ENCODE peak calls at places on chromosomes 4 and X, in five cellular contexts. M, Z, K, P and H are unnamed samples.

GRCh38 chr4:16818005-16818404 is 80.4 kb downstream of the LDB2 start:
- DNase-seq in P (no peak), Z (no peak), K (no peak), M (no peak), H (no peak)

GRCh38 chr4:98430708-98431403 is 169.7 kb downstream of the RAP1GDS1 start:
- DNase-seq in Z (no peak), P (no peak), K (no peak), M (no peak), H (no peak)

GRCh38 chrX:38654302-38654701 is 93.0 kb downstream of the TSPAN7 start:
- DNase-seq in Z (peak), P (peak), K (no peak), M (peak), H (peak)

GRCh38 chrX:46686003-46686645 is 72.8 kb downstream of the SLC9A7 start:
- DNase-seq in Z (peak), M (peak), K (no peak), P (peak), H (peak)

GRCh38 chrX:151697537-151697936 is 2.3 kb downstream of the PRRG3 start:
- DNase-seq in M (no peak), P (no peak), Z (no peak), K (no peak), H (no peak)

GRCh38 chrX:135596495-135596894 is 76.0 kb downstream of the INTS6L start:
- DNase-seq in Z (peak), P (peak), M (peak), K (no peak), H (peak)

GRCh38 chr4:8534129-8534528 is 46.1 kb upstream of the GPR78 start:
- DNase-seq in M (no peak), K (peak), P (no peak), Z (no peak), H (no peak)

GRCh38 chr4:142021761-142022160 is 385.4 kb downstream of the IL15 start:
- DNase-seq in K (no peak), Z (no peak), P (no peak), M (no peak), H (no peak)

GRCh38 chrX:133375558-133376340 is 39.5 kb downstream of the GPC4 start:
- DNase-seq in K (no peak), P (no peak), Z (no peak), M (peak), H (peak)

GRCh38 chr4:32318926-32319325 is 1598.8 kb downstream of the PCDH7 start:
- DNase-seq in K (no peak), M (no peak), Z (no peak), P (no peak), H (no peak)

GRCh38 chrX:149871940-149872339 is 9.0 kb upstream of the MAGEA8 start:
- DNase-seq in M (peak), K (peak), Z (peak), P (peak), H (peak)

GRCh38 chr4:153535735-153536494 is 69.8 kb downstream of the TMEM131L start:
- DNase-seq in P (no peak), K (no peak), M (no peak), Z (no peak), H (no peak)

GRCh38 chrX:124117325-124117724 is 155.8 kb downstream of the STAG2 start:
- DNase-seq in K (no peak), Z (no peak), M (no peak), P (no peak), H (no peak)

GRCh38 chr4:5888222-5888701 is 4.6 kb downstream of the CRMP1 start:
- DNase-seq in P (peak), M (peak), Z (no peak), K (no peak), H (peak)

GRCh38 chr4:58740897-58741296 is 1630.7 kb upstream of the IGFBP7 start:
- DNase-seq in Z (no peak), M (no peak), P (no peak), K (no peak), H (no peak)

GRCh38 chr4:1982124-1983052 is 26.4 kb downstream of the NELFA start:
- DNase-seq in K (no peak), Z (no peak), M (no peak), P (no peak), H (no peak)

GRCh38 chr4:71239365-71239764 is 99.5 kb upstream of the SLC4A4 start:
- DNase-seq in P (no peak), Z (no peak), M (no peak), K (no peak), H (no peak)

GRCh38 chrX:10052906-10053625 is 85.9 kb downstream of the CLDN34 start:
- DNase-seq in K (no peak), M (no peak), P (no peak), Z (no peak), H (no peak)

GRCh38 chr4:8871417-8872401 is at the start of gene HMX1:
- DNase-seq in Z (no peak), P (no peak), M (peak), K (no peak), H (peak)

GRCh38 chr4:8544282-8544681 is 35.9 kb upstream of the GPR78 start:
- DNase-seq in P (no peak), K (no peak), Z (no peak), M (no peak), H (no peak)

GRCh38 chr4:138113819-138114415 is 128.2 kb downstream of the SLC7A11 start:
- DNase-seq in Z (peak), K (no peak), P (no peak), M (no peak), H (no peak)

GRCh38 chr4:157358851-157359250 is 138.3 kb downstream of the GRIA2 start:
- DNase-seq in K (no peak), M (no peak), Z (no peak), P (no peak), H (no peak)

GRCh38 chr4:67087897-67088296 is 457.4 kb downstream of the CENPC start:
- DNase-seq in P (peak), Z (peak), K (no peak), M (peak), H (peak)

GRCh38 chr4:113212613-113213012 is 163.2 kb downstream of the ANK2 start:
- DNase-seq in M (no peak), K (no peak), Z (no peak), P (no peak), H (no peak)

GRCh38 chr4:14180983-14181601 is 553.6 kb upstream of the BOD1L1 start:
- DNase-seq in K (no peak), Z (no peak), M (no peak), P (no peak), H (no peak)

GRCh38 chr4:2048831-2049230 is 10.3 kb upstream of the NAT8L start:
- DNase-seq in K (no peak), P (no peak), Z (no peak), M (no peak), H (no peak)

GRCh38 chr4:38241541-38241940 is 281.3 kb downstream of the PTTG2 start:
- DNase-seq in P (no peak), K (no peak), Z (no peak), M (no peak), H (no peak)

GRCh38 chrX:48749182-48749581 is 12.4 kb upstream of the GLOD5 start:
- DNase-seq in M (no peak), P (no peak), K (no peak), Z (no peak), H (no peak)

GRCh38 chrX:49209434-49210251 is 9.7 kb upstream of the SYP start:
- DNase-seq in K (no peak), Z (no peak), P (peak), M (no peak), H (no peak)

GRCh38 chr4:42965326-42965725 is 72.8 kb downstream of the GRXCR1 start:
- DNase-seq in M (peak), Z (no peak), K (no peak), P (no peak), H (no peak)

GRCh38 chrX:145844886-145845285 is 27.3 kb downstream of the SLITRK2 start:
- DNase-seq in M (no peak), Z (no peak), P (no peak), K (no peak), H (no peak)

DNA sequence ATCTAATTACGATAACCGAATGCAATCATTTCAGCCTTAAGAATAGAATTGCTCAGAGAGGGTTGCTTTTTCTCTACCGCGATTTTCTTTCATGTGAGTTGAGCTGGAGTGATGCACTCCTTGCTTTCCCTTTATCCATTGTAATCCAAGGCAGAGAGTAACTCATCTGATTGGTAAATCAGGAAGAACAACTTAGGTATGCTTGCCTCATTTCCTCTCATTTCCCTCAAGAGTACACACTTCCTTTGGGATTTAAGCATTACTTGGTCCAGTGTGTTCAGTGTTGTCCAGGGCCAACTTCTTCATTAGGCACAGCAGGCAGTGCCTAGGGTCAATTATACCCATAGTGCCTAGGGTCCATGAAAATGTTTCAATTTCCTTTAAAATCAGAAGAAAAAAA is 15.7 kb upstream of the N4BP2 start:
- DNase-seq in P (no peak), K (no peak), Z (no peak), M (no peak), H (no peak)
- TF ChIP-seq FOXM1 in P (no peak), K (no peak), Z (no peak), M (no peak), H (no peak)

DNA sequence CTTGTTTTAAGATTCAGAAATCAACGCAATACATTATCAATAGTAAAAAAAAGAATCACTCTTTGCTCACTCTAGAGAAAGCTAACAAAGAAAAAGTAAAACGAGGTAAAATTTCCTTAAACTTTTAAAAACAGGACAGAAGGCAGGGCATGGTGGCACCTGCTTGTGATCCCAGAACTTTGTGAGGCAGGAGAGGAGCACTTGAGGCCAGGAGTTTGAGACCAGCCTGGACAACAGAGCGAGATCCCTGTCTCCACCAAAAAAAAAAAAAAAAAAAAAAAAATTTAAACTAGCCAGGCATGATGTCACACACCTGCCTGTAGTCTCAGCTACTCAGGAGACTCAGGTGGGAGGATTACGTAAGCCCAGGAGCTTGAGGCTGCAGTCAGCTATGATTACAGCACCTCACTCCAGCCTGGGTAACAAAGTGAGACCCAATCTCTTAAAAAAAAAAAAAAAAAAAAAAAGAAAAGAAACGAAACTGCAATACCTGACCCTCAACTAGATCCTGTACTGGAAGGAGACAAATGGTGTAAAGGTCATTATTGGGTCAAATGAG is 3.5 kb downstream of the CCNI start:
- DNase-seq in Z (peak), M (no peak), P (no peak), K (no peak), H (no peak)
- TF ChIP-seq FOXM1 in Z (no peak), M (no peak), P (no peak), K (no peak), H (no peak)

DNA sequence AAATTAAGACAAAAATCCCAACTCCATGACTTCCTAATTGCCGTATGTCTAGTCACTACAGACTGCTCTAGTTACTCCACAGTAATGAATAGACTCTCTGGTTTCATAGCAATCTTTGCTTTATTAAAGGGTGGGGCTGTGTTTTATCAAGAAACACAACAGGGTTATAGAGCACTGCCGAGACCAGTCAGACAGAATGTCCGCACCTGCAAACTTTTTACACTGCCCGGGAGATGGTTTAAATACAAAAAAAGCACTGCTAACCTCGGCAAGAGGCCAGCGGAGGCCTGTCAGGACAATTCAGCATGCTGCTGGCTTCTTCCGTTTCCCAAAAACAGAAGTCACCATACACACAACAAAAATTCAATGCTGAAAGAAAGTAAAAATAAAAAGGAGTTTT is 67.4 kb downstream of the IRF2 start:
- DNase-seq in M (no peak), Z (no peak), K (no peak), P (no peak), H (no peak)
- TF ChIP-seq FOXM1 in M (no peak), Z (no peak), K (no peak), P (no peak), H (no peak)

GRCh38 chr4:152462715-152463114 is 73.2 kb downstream of the FBXW7 start:
- DNase-seq in P (no peak), Z (no peak), K (no peak), M (no peak), H (no peak)
- TF ChIP-seq FOXM1 in P (no peak), Z (no peak), K (no peak), M (no peak), H (no peak)